ENCODE peak calls at places on chromosomes 3 and 15, in six cellular contexts. G is endothelial cell, F is progenitor cell of endocrine pancreas, M is PC-9, C is nephron progenitor cell, X is body of pancreas. V is an unnamed sample.

GRCh38 chr15:31467361-31467760 is 140.7 kb downstream of the KLF13 start:
- DNase-seq in G (no peak), F (no peak), M (no peak), C (no peak), X (no peak), V (no peak)

GRCh38 chr3:13533823-13534435 is 15.0 kb upstream of the FBLN2 start:
- DNase-seq in G (no peak), F (no peak), M (peak; percentile 88), C (no peak), X (no peak), V (no peak)

GRCh38 chr3:181717505-181717904 is 5.8 kb downstream of the SOX2 start:
- DNase-seq in G (no peak), F (no peak), M (no peak), C (no peak), X (no peak), V (no peak)

GRCh38 chr3:192933779-192934456 is 16.3 kb upstream of the MB21D2 start:
- DNase-seq in G (no peak), F (no peak), M (no peak), C (no peak), X (no peak), V (no peak)

GRCh38 chr3:135199137-135199536 is 404.1 kb downstream of the EPHB1 start:
- DNase-seq in G (no peak), F (no peak), M (no peak), C (no peak), X (no peak), V (no peak)

GRCh38 chr3:143433787-143434378 is 314.3 kb downstream of the CHST2 start:
- DNase-seq in G (no peak), F (no peak), M (no peak), C (no peak), X (no peak), V (peak; percentile 45)

GRCh38 chr3:169759256-169759655 is 5.6 kb downstream of the TERC start:
- DNase-seq in G (no peak), F (no peak), M (no peak), C (no peak), X (no peak), V (no peak)

GRCh38 chr15:49718846-49719245 is 98.0 kb downstream of the DTWD1 start:
- DNase-seq in G (no peak), F (no peak), M (no peak), C (no peak), X (no peak), V (no peak)

GRCh38 chr3:122024800-122025199 is 2.8 kb upstream of the ILDR1 start:
- DNase-seq in G (no peak), F (no peak), M (no peak), C (no peak), X (no peak), V (no peak)

GRCh38 chr3:183301937-183302580 is 49.0 kb downstream of the B3GNT5 start:
- DNase-seq in G (no peak), F (no peak), M (no peak), C (no peak), X (no peak), V (no peak)

GRCh38 chr3:52291508-52292181 is 4.0 kb downstream of the GLYCTK start:
- DNase-seq in G (peak; percentile 56), F (no peak), M (no peak), C (peak; percentile 63), X (peak; percentile 35), V (peak; percentile 63)

GRCh38 chr15:85504739-85505676 is 124.6 kb downstream of the AKAP13 start:
- DNase-seq in G (peak; percentile 50), F (no peak), M (peak; percentile 38), C (peak; percentile 25), X (peak; percentile 49), V (peak; percentile 63)

GRCh38 chr3:184176377-184177330 is 2.0 kb downstream of the AP2M1 start:
- DNase-seq in G (peak; percentile 71), F (no peak), M (peak; percentile 88), C (peak; percentile 69), X (peak; percentile 46), V (peak; percentile 75)

GRCh38 chr15:96411056-96412031 is 80.8 kb downstream of the NR2F2 start:
- DNase-seq in G (no peak), F (no peak), M (no peak), C (no peak), X (no peak), V (no peak)

GRCh38 chr15:96410175-96411055 is 79.9 kb downstream of the NR2F2 start:
- DNase-seq in G (no peak), F (no peak), M (no peak), C (peak; percentile 21), X (no peak), V (no peak)

GRCh38 chr15:96412045-96412918 is 81.8 kb downstream of the NR2F2 start:
- DNase-seq in G (no peak), F (no peak), M (no peak), C (no peak), X (no peak), V (no peak)

GRCh38 chr15:96414875-96415274 is 84.4 kb downstream of the NR2F2 start:
- DNase-seq in G (no peak), F (no peak), M (no peak), C (no peak), X (no peak), V (no peak)

DNA sequence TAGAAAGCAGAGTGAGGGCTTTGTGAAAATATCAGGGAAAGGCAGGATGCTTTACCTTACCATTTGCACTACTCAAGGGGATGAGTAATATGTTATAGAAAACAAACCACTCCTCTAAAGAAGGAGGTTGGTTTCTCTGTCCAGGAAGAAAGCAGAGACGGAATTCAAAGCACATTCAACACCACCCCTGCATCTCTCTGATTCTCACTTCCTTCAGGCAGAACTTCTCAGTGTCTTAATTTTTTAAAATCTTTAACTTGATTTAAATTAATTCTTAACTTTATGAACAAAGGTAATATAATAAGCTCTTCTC is 82.4 kb downstream of the NR2F2 start:
- DNase-seq in G (no peak), F (no peak), M (no peak), C (no peak), X (no peak), V (no peak)
- TF ChIP-seq CTCF in G (no peak), F (no peak), M (no peak), C (no peak), X (no peak), V (no peak)

DNA sequence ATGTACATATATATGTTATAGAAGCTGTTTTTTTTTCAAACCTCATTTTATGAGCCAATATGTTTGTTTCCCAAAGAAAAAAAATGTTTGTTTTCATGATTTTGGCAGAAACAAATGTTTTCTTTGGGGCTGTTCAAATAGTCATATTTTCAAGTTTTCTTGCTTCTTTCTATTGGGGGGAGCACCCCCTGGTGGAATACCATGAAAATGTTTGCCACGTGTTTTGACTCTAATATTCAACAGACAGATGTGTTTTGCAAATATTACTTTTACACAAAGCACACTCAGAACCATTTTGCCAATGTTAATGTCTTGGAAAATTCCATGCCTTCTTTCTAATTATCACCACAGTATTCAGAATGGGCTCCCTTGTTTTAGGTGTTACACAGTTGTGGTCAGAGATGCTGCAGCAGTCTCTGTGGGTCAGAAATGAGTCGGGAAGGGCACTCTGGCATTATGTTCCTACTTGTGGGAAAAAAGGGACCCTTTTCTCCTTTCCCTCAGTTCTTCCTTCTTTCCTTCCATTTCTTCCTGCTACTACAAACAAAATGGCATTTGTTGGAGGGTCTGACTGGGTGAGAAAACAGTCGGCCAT is 817.0 kb downstream of the TUSC7 start:
- DNase-seq in G (peak; percentile 49), F (no peak), M (no peak), C (no peak), X (peak; percentile 32), V (peak; percentile 49)
- TF ChIP-seq CTCF in G (peak; percentile 87), F (peak; percentile 75), M (peak; percentile 62), C (peak; percentile 60), X (peak; percentile 78), V (no peak)

DNA sequence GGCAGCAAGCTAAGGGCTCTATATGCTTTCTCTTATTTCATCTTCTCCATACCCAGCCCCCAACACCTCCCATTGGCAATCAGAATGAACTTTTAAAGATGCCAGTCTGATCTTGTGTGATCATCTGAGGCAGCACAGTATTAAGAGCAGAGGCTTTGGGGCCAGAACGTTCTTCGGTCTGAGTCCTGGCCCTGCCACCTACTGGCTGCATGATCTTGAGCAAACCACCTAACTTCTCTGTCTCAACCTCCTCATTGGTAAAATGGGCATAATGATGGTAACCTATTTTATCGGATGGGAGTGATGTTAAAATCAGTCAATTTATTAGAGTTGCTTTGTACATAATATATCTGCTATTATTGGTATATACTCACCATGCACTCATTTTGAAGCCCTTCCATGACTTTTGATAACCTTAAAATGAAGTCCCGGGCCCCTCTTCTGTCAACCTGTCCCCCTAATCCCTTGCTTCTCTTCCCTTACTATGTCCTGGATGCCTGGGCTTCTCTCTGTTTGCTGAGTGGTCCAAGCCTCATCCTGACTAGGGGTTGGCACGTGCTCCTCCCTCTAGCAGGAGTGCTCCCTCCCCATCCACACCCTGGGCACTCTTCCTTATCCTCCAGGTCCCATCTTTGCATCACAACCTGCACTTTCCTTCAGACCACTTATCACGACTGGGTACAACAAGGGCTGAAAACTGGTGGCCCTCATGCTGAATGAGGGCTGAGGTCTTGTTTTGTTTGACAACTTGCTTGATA is 6.3 kb downstream of the EFCAB12 start:
- DNase-seq in G (no peak), F (no peak), M (peak; percentile 22), C (no peak), X (no peak), V (no peak)
- TF ChIP-seq CTCF in G (no peak), F (no peak), M (no peak), C (no peak), X (no peak), V (peak; percentile 36)

DNA sequence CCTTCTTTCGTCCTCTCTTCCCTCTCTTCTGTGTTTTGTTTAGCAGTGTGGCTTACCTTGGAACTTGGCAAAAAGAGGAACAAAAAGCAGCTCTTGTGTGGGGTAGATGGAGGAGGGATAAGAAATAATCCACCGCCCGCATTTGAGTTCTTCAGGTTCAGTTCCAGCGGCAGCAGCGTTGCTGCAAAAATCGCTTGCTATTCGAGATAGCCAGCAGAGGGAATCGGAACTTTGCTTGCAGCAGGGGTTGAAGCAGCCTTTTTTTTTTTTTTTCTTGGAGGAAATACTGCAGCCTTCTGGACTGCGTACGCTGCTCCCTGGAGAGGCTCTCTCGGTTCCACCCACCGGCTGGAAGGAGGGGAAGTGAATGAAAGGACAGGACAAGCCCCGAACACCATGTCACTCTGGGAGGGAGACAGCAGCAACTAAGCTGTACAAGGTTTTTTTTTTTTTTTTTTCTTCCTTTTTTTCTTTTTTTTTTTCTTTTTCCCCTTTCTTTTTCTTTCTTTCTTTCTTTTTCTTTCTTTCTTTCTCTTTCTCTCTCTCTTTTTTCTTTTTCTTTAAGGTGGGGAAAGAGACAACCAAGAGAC is at the start of gene RBMS3:
- DNase-seq in G (peak; percentile 67), F (peak; percentile 25), M (no peak), C (peak; percentile 70), X (peak; percentile 62), V (peak; percentile 66)
- TF ChIP-seq CTCF in G (no peak), F (peak; percentile 38), M (peak; percentile 27), C (peak; percentile 9), X (peak; percentile 35), V (no peak)

GRCh38 chr3:101779047-101779807 is at the start of gene NXPE3:
- DNase-seq in G (peak; percentile 89), F (peak; percentile 85), M (peak; percentile 74), C (peak; percentile 90), X (peak; percentile 87), V (peak; percentile 86)
- TF ChIP-seq CTCF in G (no peak), F (no peak), M (peak; percentile 6), C (no peak), X (no peak), V (no peak)

GRCh38 chr3:65334045-65334665 is 646.4 kb upstream of the ADAMTS9 start:
- DNase-seq in G (peak; percentile 7), F (no peak), M (no peak), C (no peak), X (no peak), V (peak; percentile 15)
- TF ChIP-seq CTCF in G (no peak), F (peak; percentile 10), M (no peak), C (no peak), X (no peak), V (no peak)

GRCh38 chr3:136928240-136928639 is 29.5 kb upstream of the IL20RB start:
- DNase-seq in G (no peak), F (no peak), M (no peak), C (no peak), X (no peak), V (no peak)
- TF ChIP-seq CTCF in G (no peak), F (no peak), M (no peak), C (no peak), X (no peak), V (no peak)

V was measured in Calu3.